ENCODE peak calls at places on chromosome 5, in four cellular contexts. L is hepatocyte; D is body of pancreas; Z is CD4-positive, alpha-beta memory T cell. B is an unnamed sample. For H3K4me1, the result is how much of the 10 kb centered on the place peaks cover.

GRCh38 chr5:160418561-160419457 is at the start of gene SLU7:
- DNase-seq in Z (peak), L (peak), D (peak), B (peak)

GRCh38 chr5:130549884-130550552 is 615.0 kb downstream of the HINT1 start:
- DNase-seq in Z (no peak), L (no peak), D (no peak), B (no peak)

GRCh38 chr5:112737472-112738179 is at the start of gene APC:
- DNase-seq in Z (peak), L (peak), D (peak), B (peak)

GRCh38 chr5:148939676-148940075 is 113.3 kb downstream of the ADRB2 start:
- DNase-seq in D (no peak), L (peak), Z (no peak), B (no peak)

GRCh38 chr5:31194458-31194808 is 947 bp downstream of the CDH6 start:
- DNase-seq in Z (no peak), L (no peak), D (no peak), B (no peak)

GRCh38 chr5:1380011-1380817 is 35.3 kb upstream of the CLPTM1L start:
- DNase-seq in Z (peak), L (peak), D (peak), B (peak)

GRCh38 chr5:129135633-129136032 is 41.1 kb downstream of the ISOC1 start:
- DNase-seq in L (no peak), Z (peak), D (no peak), B (no peak)

GRCh38 chr5:81045389-81045807 is 85.2 kb downstream of the RASGRF2 start:
- DNase-seq in Z (no peak), D (no peak), L (no peak), B (no peak)

GRCh38 chr5:138110266-138110963 is 26.6 kb downstream of the WNT8A start:
- DNase-seq in Z (no peak), D (no peak), L (no peak), B (no peak)

GRCh38 chr5:75601996-75602395 is 9.3 kb upstream of the ANKDD1B start:
- DNase-seq in L (no peak), D (no peak), Z (no peak), B (no peak)

GRCh38 chr5:147317978-147318684 is 83.3 kb downstream of the STK32A start:
- DNase-seq in L (no peak), Z (no peak), D (no peak), B (no peak)

GRCh38 chr5:158770506-158770905 is 329.2 kb downstream of the EBF1 start:
- DNase-seq in Z (no peak), D (no peak), L (peak), B (no peak)

GRCh38 chr5:62568800-62569432 is 9.7 kb upstream of the LRRC70 start:
- DNase-seq in L (no peak), Z (no peak), D (no peak), B (no peak)

GRCh38 chr5:21199087-21199486 is 1211.1 kb upstream of the CDH18 start:
- DNase-seq in Z (no peak), L (no peak), D (no peak), B (no peak)

GRCh38 chr5:104096451-104096850 is 533.9 kb upstream of the NUDT12 start:
- DNase-seq in D (no peak), Z (no peak), L (no peak), B (no peak)

GRCh38 chr5:91059409-91059808 is 323.7 kb downstream of the ARRDC3 start:
- DNase-seq in D (no peak), L (no peak), Z (no peak), B (no peak)

GRCh38 chr5:112308608-112309007 is 110.5 kb downstream of the EPB41L4A start:
- DNase-seq in D (no peak), Z (no peak), L (peak), B (no peak)

GRCh38 chr5:39578887-39579497 is 154.2 kb upstream of the DAB2 start:
- DNase-seq in L (peak), Z (peak), D (no peak), B (no peak)

GRCh38 chr5:180353963-180354574 is 933 bp upstream of the GFPT2 start:
- DNase-seq in L (no peak), D (no peak), Z (no peak), B (no peak)

GRCh38 chr5:66915531-66915930 is 281.1 kb downstream of the CD180 start:
- DNase-seq in Z (no peak), L (no peak), D (no peak), B (no peak)

GRCh38 chr5:160542840-160543239 is 121.2 kb downstream of the PTTG1 start:
- DNase-seq in D (no peak), Z (no peak), L (no peak), B (no peak)

GRCh38 chr5:64147379-64147778 is 18.3 kb upstream of the RNF180 start:
- DNase-seq in L (peak), D (no peak), Z (no peak), B (no peak)

GRCh38 chr5:132386644-132387286 is 17.3 kb downstream of the SLC22A5 start:
- DNase-seq in D (peak), L (peak), Z (peak), B (peak)

GRCh38 chr5:79971156-79971555 is 19.9 kb downstream of the MTX3 start:
- DNase-seq in D (no peak), Z (no peak), L (no peak), B (no peak)

GRCh38 chr5:21391506-21391905 is 1403.5 kb upstream of the CDH18 start:
- DNase-seq in D (no peak), Z (no peak), L (peak), B (no peak)

GRCh38 chr5:62593331-62593730 is 14.7 kb downstream of the LRRC70 start:
- DNase-seq in Z (no peak), D (no peak), L (no peak), B (no peak)

GRCh38 chr5:66661149-66661548 is 65.0 kb downstream of the MAST4 start:
- DNase-seq in L (no peak), Z (no peak), D (peak), B (peak)

GRCh38 chr5:132426525-132427138 is 57.1 kb downstream of the SLC22A5 start:
- DNase-seq in D (peak), L (peak), Z (peak), B (peak)

GRCh38 chr5:14948341-14948830 is 76.8 kb upstream of the ANKH start:
- DNase-seq in Z (no peak), L (no peak), D (no peak), B (no peak)

GRCh38 chr5:25056846-25057245 is 412.1 kb upstream of the CDH10 start:
- DNase-seq in L (peak), D (no peak), Z (no peak), B (no peak)

GRCh38 chr5:32264954-32265572 is 47.7 kb downstream of the MTMR12 start:
- DNase-seq in L (no peak), Z (no peak), D (peak), B (no peak)

GRCh38 chr5:125321654-125322053 is 575.2 kb upstream of the ZNF608 start:
- DNase-seq in Z (no peak), L (no peak), D (no peak), B (no peak)

GRCh38 chr5:13632676-13633075 is 311.8 kb downstream of the DNAH5 start:
- DNase-seq in L (no peak), D (no peak), Z (no peak), B (no peak)

GRCh38 chr5:109857405-109858031 is 167.8 kb downstream of the MAN2A1 start:
- DNase-seq in Z (peak), L (peak), D (peak), B (no peak)

GRCh38 chr5:88304356-88304755 is 35.7 kb upstream of the TMEM161B start:
- DNase-seq in D (no peak), Z (no peak), L (no peak), B (no peak)

GRCh38 chr5:66669086-66669861 is 73.1 kb downstream of the MAST4 start:
- DNase-seq in Z (no peak), L (no peak), D (peak), B (no peak)

GRCh38 chr5:122951658-122952057 is 84.9 kb downstream of the PPIC start:
- DNase-seq in D (no peak), Z (no peak), L (no peak), B (no peak)

GRCh38 chr5:169988947-169989346 is 8.7 kb upstream of the INSYN2B start:
- DNase-seq in Z (no peak), L (no peak), D (no peak), B (no peak)

GRCh38 chr5:136031713-136032112 is 2.9 kb downstream of the TGFBI start:
- DNase-seq in L (no peak), Z (no peak), D (no peak), B (no peak)

GRCh38 chr5:119346404-119346803 is 9.4 kb upstream of the TNFAIP8 start:
- DNase-seq in D (no peak), Z (no peak), L (no peak), B (no peak)

GRCh38 chr5:119347574-119347973 is 8.2 kb upstream of the TNFAIP8 start:
- DNase-seq in Z (no peak), L (no peak), D (no peak), B (no peak)

GRCh38 chr5:119345861-119346260 is 10.0 kb upstream of the TNFAIP8 start:
- DNase-seq in Z (no peak), L (no peak), D (no peak), B (no peak)

GRCh38 chr5:119344231-119344630 is 11.6 kb upstream of the TNFAIP8 start:
- DNase-seq in L (no peak), D (no peak), Z (no peak), B (no peak)

DNA sequence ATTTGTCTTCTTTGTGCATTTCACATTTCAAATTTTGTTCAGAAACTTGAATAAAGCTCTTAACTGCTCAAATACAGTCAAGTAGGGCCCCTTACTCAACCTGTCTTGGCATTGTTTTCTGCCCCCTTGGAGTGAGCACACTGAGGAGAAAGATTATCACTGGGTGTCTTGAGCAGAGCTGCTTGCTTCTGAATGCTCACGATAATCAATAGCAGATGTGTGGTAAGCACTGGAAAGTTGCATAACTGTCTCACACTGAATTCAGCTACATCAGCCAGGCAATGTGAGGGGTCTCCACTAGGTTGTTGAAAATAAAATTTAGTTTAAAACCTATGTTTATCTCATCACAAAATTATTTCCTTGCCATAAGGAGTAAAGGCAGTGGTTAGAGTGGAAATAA is 7.8 kb upstream of the TNFAIP8 start:
- DNase-seq in L (no peak), Z (no peak), D (no peak), B (no peak)
- H3K4me1 ChIP-seq in L (under half), Z (half or more), D (under half), B (under half)

DNA sequence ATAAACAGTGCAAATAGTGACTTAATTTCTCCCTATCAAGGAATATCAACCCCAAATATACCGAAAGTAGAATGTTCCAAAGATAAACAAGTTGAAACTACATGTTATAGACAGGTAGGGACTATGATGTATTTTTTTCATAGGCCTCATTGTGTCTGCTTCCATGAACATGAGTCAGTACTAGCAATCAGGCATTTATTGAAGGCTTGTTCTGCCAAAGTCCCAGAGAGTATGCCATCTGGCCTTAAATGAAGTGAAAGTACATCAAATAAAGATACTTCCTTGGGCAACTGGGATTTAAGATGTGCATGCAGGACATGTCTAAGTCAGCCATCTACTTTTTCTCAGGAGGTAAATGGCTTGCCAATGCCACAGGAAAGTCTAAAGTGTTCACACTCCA is 6.5 kb downstream of the GHR start:
- DNase-seq in Z (no peak), L (no peak), D (no peak), B (no peak)
- H3K4me1 ChIP-seq in Z (under half), L (under half), D (under half), B (under half)

GRCh38 chr5:137075163-137075970 is 423.8 kb downstream of the SPOCK1 start:
- DNase-seq in Z (no peak), D (peak), L (peak), B (peak)
- H3K4me1 ChIP-seq in Z (under half), D (under half), L (under half), B (under half)

DNA sequence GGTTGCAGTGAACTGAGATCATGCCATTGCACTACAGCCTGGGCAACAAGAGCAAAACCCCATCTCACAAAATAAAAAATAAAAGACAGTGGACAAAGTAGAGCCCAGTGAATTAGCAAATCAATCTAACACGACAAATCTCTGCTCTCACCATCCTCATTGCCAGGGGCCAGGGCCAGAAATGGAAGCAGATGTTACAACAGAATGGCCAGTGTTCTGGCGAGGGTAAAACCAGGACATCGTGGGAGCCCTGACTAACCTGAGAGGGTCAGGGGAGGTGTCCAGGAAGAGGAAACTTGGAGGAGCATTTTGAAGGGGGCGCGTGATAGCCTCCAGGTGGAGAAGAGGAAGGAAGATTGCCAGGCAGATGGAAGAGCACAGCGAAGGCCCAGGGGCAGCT is 58.4 kb downstream of the NEURL1B start:
- DNase-seq in D (no peak), Z (no peak), L (no peak), B (no peak)
- H3K4me1 ChIP-seq in D (under half), Z (under half), L (under half), B (under half)

DNA sequence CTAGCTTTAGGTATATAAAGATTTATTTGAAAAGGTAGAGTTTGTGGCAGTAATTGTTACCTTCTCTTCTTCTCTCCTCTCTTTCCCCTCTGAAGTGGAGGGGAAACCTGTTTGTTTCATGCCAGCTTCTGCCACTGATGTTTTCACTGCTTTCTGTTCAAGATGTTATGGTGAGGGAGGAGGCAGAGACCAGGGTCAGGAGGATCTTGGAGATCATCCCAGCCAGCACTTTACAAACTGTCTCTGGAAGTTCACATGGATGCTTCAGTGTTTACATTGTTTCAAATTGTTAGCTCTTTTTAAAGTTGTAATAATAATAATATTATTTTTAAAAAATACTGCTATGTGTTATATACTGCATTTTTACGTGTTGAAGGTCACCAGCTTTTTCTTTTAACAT is 25.4 kb downstream of the GALNT10 start:
- DNase-seq in L (no peak), D (no peak), Z (no peak), B (peak)
- H3K4me1 ChIP-seq in L (under half), D (under half), Z (under half), B (under half)